ENCODE peak calls at places on chromosomes 5 and 9, in four cellular contexts. I is pancreas, K is Daoy, J is globus pallidus. B is an unnamed sample.

GRCh38 chr5:93348231-93348630 is 232.8 kb downstream of the NR2F1-AS1 start:
- DNase-seq in I (no peak), K (no peak), J (no peak), B (no peak)

GRCh38 chr5:10860645-10861455 is 99.8 kb upstream of the DAP start:
- DNase-seq in I (no peak), K (peak), J (no peak), B (no peak)

GRCh38 chr9:119322137-119322695 is 47.0 kb downstream of the BRINP1 start:
- DNase-seq in I (no peak), K (no peak), J (no peak), B (no peak)

GRCh38 chr5:144191998-144192397 is 21.3 kb downstream of the KCTD16 start:
- DNase-seq in I (no peak), K (peak), J (peak), B (peak)

GRCh38 chr9:88303785-88304495 is 84.3 kb upstream of the SPIN1 start:
- DNase-seq in I (no peak), K (peak), J (no peak), B (no peak)

GRCh38 chr9:12776775-12777055 is 1.9 kb downstream of the LURAP1L start:
- DNase-seq in I (no peak), K (no peak), J (no peak), B (no peak)

GRCh38 chr9:134239130-134239888 is 74.9 kb upstream of the RNU6ATAC start:
- DNase-seq in I (no peak), K (no peak), J (no peak), B (peak)

GRCh38 chr5:141725909-141726308 is 43.9 kb upstream of the ARAP3 start:
- DNase-seq in I (no peak), K (peak), J (no peak), B (no peak)

GRCh38 chr5:149780043-149780737 is 50.1 kb downstream of the PPARGC1B start:
- DNase-seq in I (no peak), K (no peak), J (no peak), B (no peak)

GRCh38 chr9:134324359-134325095 is 1.7 kb upstream of the RXRA start:
- DNase-seq in I (peak), K (peak), J (no peak), B (no peak)

GRCh38 chr5:153321478-153321877 is 169.0 kb upstream of the GRIA1 start:
- DNase-seq in I (peak), K (no peak), J (no peak), B (no peak)

GRCh38 chr5:68740204-68740910 is 353.5 kb upstream of the SLC30A5 start:
- DNase-seq in I (no peak), K (no peak), J (no peak), B (no peak)

GRCh38 chr9:120856700-120857099 is 14.0 kb upstream of the PSMD5 start:
- DNase-seq in I (peak), K (no peak), J (no peak), B (peak)

GRCh38 chr5:533243-534005 is 9.2 kb upstream of the SLC9A3 start:
- DNase-seq in I (no peak), K (no peak), J (no peak), B (no peak)

GRCh38 chr5:68251386-68251785 is 35.8 kb downstream of the PIK3R1 start:
- DNase-seq in I (no peak), K (peak), J (no peak), B (peak)

B was measured in H7.